ENCODE peak calls at places on chromosomes 4 and X, in five cellular contexts. B is NCI-H1436; L is body of pancreas; H is activated naive CD8-positive, alpha-beta T cell treated with anti-CD3 and anti-CD28 coated beads, Interleukin-2, amount 50 U/mL, for 24 hours; N is stomach. P is an unnamed sample.

GRCh38 chr4:185512516-185512915 is 22.8 kb downstream of the PDLIM3 start:
- DNase-seq in B (no peak), N (no peak), L (no peak), H (no peak), P (no peak)

GRCh38 chr4:107183155-107183774 is 147.2 kb upstream of the DKK2 start:
- DNase-seq in H (no peak), B (peak; percentile 18), N (no peak), L (peak; percentile 50), P (peak; percentile 12)

GRCh38 chr4:38188631-38189101 is 228.5 kb downstream of the PTTG2 start:
- DNase-seq in N (peak; percentile 64), B (no peak), L (no peak), H (no peak), P (no peak)

GRCh38 chr4:7155611-7156071 is 36.7 kb upstream of the SORCS2 start:
- DNase-seq in H (no peak), N (no peak), L (peak; percentile 2), B (no peak), P (no peak)

GRCh38 chrX:17634542-17635207 is 102.6 kb upstream of the SCML1 start:
- DNase-seq in B (no peak), H (no peak), N (peak; percentile 31), L (peak; percentile 46), P (no peak)

GRCh38 chr4:88077911-88078310 is 70.5 kb downstream of the PKD2 start:
- DNase-seq in N (no peak), B (no peak), H (no peak), L (no peak), P (no peak)

GRCh38 chr4:15894923-15895411 is 43.6 kb downstream of the FGFBP1 start:
- DNase-seq in H (no peak), N (no peak), B (no peak), L (no peak), P (no peak)

GRCh38 chrX:109393859-109394258 is 88.0 kb downstream of the GUCY2F start:
- DNase-seq in H (no peak), B (no peak), N (no peak), L (no peak), P (no peak)

GRCh38 chr4:1169691-1170096 is 2.7 kb downstream of the SPON2 start:
- DNase-seq in L (no peak), N (no peak), H (no peak), B (no peak), P (no peak)

GRCh38 chr4:7423801-7424552 is 10.8 kb downstream of the PSAPL1 start:
- DNase-seq in L (no peak), B (no peak), N (peak; percentile 14), H (no peak), P (no peak)

GRCh38 chrX:7972586-7972985 is 45.4 kb upstream of the PNPLA4 start:
- DNase-seq in H (no peak), L (no peak), N (no peak), B (no peak), P (no peak)

GRCh38 chrX:103734125-103734760 is 23.5 kb downstream of the TMEM31 start:
- DNase-seq in L (no peak), N (no peak), H (peak; percentile 1), B (peak; percentile 29), P (no peak)

GRCh38 chr4:122481766-122482405 is 25.4 kb upstream of the IL2 start:
- DNase-seq in N (no peak), L (no peak), H (no peak), B (no peak), P (no peak)

GRCh38 chrX:119496521-119496829 is 28.2 kb downstream of the SLC25A5 start:
- DNase-seq in H (no peak), N (no peak), B (no peak), L (no peak), P (no peak)

GRCh38 chr4:60500860-60501259 is 699.3 kb upstream of the ADGRL3 start:
- DNase-seq in H (no peak), L (no peak), B (no peak), N (no peak), P (no peak)

GRCh38 chrX:28582494-28582893 is 4.8 kb upstream of the IL1RAPL1 start:
- DNase-seq in L (no peak), B (no peak), N (no peak), H (no peak), P (no peak)

GRCh38 chr4:105946771-105947170 is 51.5 kb downstream of the NPNT start:
- DNase-seq in N (no peak), H (no peak), L (no peak), B (no peak), P (no peak)

GRCh38 chrX:150683536-150684146 is 9.6 kb upstream of the MTMR1 start:
- DNase-seq in N (no peak), L (no peak), B (peak; percentile 39), H (no peak), P (no peak)

GRCh38 chrX:17046478-17047097 is 100.1 kb downstream of the REPS2 start:
- DNase-seq in B (peak; percentile 50), H (peak; percentile 30), L (peak; percentile 80), N (peak; percentile 73), P (peak; percentile 62)

GRCh38 chr4:155632314-155632713 is 34.3 kb upstream of the GUCY1A1 start:
- DNase-seq in H (no peak), N (no peak), B (no peak), L (no peak), P (no peak)

GRCh38 chr4:95637047-95637600 is 88.4 kb upstream of the UNC5C start:
- DNase-seq in B (no peak), N (no peak), H (no peak), L (peak; percentile 2), P (peak; percentile 27)

GRCh38 chr4:125796138-125796537 is 481.4 kb downstream of the FAT4 start:
- DNase-seq in B (no peak), N (no peak), L (no peak), H (no peak), P (no peak)

GRCh38 chr4:146916479-146917076 is 29.1 kb downstream of the TTC29 start:
- DNase-seq in L (no peak), N (no peak), H (no peak), B (peak; percentile 2), P (peak; percentile 3)

GRCh38 chr4:137861682-137862081 is 329.4 kb upstream of the PCDH18 start:
- DNase-seq in B (no peak), L (no peak), H (no peak), N (no peak), P (no peak)

GRCh38 chrX:72247206-72247944 is 8.5 kb upstream of the ERCC6L start:
- DNase-seq in L (peak; percentile 64), N (peak; percentile 73), H (no peak), B (peak; percentile 35), P (peak; percentile 74)

GRCh38 chr4:83393908-83394307 is 59.3 kb upstream of the HPSE start:
- DNase-seq in L (no peak), N (no peak), H (no peak), B (no peak), P (no peak)

GRCh38 chr4:153326513-153326912 is 18.0 kb upstream of the MND1 start:
- DNase-seq in B (no peak), L (no peak), N (peak; percentile 52), H (no peak), P (no peak)

GRCh38 chr4:76526585-76526990 is 91.6 kb downstream of the SHROOM3 start:
- DNase-seq in L (peak; percentile 80), B (no peak), N (peak; percentile 45), H (no peak), P (peak; percentile 7)

GRCh38 chr4:141387299-141387698 is 166.6 kb downstream of the ZNF330 start:
- DNase-seq in B (no peak), H (no peak), L (no peak), N (no peak), P (no peak)